ENCODE peak calls at places on chromosomes 16 and 17, in eight cellular contexts. Y is activated CD4-positive, CD25-positive, alpha-beta regulatory T cell; X is activated naive CD4-positive, alpha-beta T cell treated with anti-CD3 and anti-CD28 coated beads, Interleukin-2, amount 10 ng/mL, durations not matched to agents 7 days and 5 days; P is RPMI7951; F is NCI-H748 treated with DMSO at 0.1 percent for 48 hours; G is chondrocyte; U is HFFc6; B is GM23338. Z is an unnamed sample.
A peak's percentile ranks its signal among the peaks of the same experiment; 100 is the strongest.

GRCh38 chr17:10125761-10126553 is 72.4 kb downstream of the GAS7 start:
- DNase-seq in B (no peak), Y (no peak), G (no peak), U (no peak), P (no peak), F (no peak), X (no peak), Z (no peak)

GRCh38 chr16:23362460-23363317 is 60.6 kb downstream of the SCNN1B start:
- DNase-seq in B (no peak), X (no peak), U (no peak), F (no peak), Y (no peak), P (peak; percentile 5), G (peak; percentile 58), Z (peak; percentile 86)

GRCh38 chr17:78144146-78144719 is 2.0 kb upstream of the C17orf99 start:
- DNase-seq in U (peak; percentile 45), P (peak; percentile 61), Y (no peak), B (no peak), F (no peak), X (peak; percentile 26), G (peak; percentile 71), Z (peak; percentile 56)

GRCh38 chr17:42016952-42017865 is at the start of gene DNAJC7:
- DNase-seq in G (peak; percentile 97), X (peak; percentile 92), B (peak; percentile 97), F (peak; percentile 88), Y (peak; percentile 72), P (peak; percentile 88), U (peak; percentile 84), Z (peak; percentile 88)

GRCh38 chr17:71023631-71024030 is 854.3 kb downstream of the KCNJ2 start:
- DNase-seq in Y (no peak), B (no peak), P (peak; percentile 24), F (peak; percentile 43), G (no peak), U (no peak), X (no peak), Z (no peak)

GRCh38 chr16:10625595-10626357 is 45.4 kb upstream of the EMP2 start:
- DNase-seq in P (peak; percentile 27), Y (no peak), G (no peak), F (no peak), U (no peak), B (no peak), X (no peak), Z (no peak)

GRCh38 chr16:54677551-54677950 is 253.1 kb upstream of the IRX5 start:
- DNase-seq in Y (no peak), X (no peak), F (no peak), B (no peak), U (no peak), P (peak; percentile 13), G (no peak), Z (no peak)

GRCh38 chr16:86984975-86985655 is 332.1 kb downstream of the C16orf95 start:
- DNase-seq in X (no peak), P (peak; percentile 76), F (no peak), G (peak; percentile 48), U (no peak), B (peak; percentile 12), Y (no peak), Z (peak; percentile 41)

GRCh38 chr16:77584205-77584859 is 138.0 kb upstream of the NUDT7 start:
- DNase-seq in U (peak; percentile 58), B (peak; percentile 78), G (no peak), P (peak; percentile 51), X (peak; percentile 58), Y (no peak), F (peak; percentile 33), Z (peak; percentile 40)

GRCh38 chr17:8375738-8376259 is 705 bp downstream of the KRABD2 start:
- DNase-seq in G (no peak), X (no peak), F (peak; percentile 50), B (peak; percentile 60), U (no peak), P (no peak), Y (no peak), Z (no peak)